ENCODE peak calls at places on chromosome 7, in five cellular contexts. H is uterus, O is stomach, Q is fibroblast of pulmonary artery, C is MM.1S. T is an unnamed sample.

GRCh38 chr7:17142831-17143541 is 155.5 kb upstream of the AHR start:
- DNase-seq in H (no peak), O (no peak), Q (peak; percentile 29), C (no peak), T (no peak)

GRCh38 chr7:4069268-4070095 is 612.6 kb upstream of the FOXK1 start:
- DNase-seq in H (no peak), O (no peak), Q (no peak), C (no peak), T (no peak)

GRCh38 chr7:158327571-158328180 is 259.9 kb downstream of the PTPRN2 start:
- DNase-seq in H (no peak), O (no peak), Q (no peak), C (no peak), T (no peak)

GRCh38 chr7:45885264-45885882 is 2.9 kb upstream of the IGFBP1 start:
- DNase-seq in H (no peak), O (no peak), Q (no peak), C (no peak), T (no peak)

GRCh38 chr7:44441079-44441478 is 49.4 kb downstream of the NUDCD3 start:
- DNase-seq in H (no peak), O (no peak), Q (no peak), C (no peak), T (no peak)

GRCh38 chr7:74479961-74480829 is 26.5 kb downstream of the GTF2IRD1 start:
- DNase-seq in H (peak; percentile 76), O (peak; percentile 86), Q (peak; percentile 85), C (no peak), T (peak; percentile 46)

GRCh38 chr7:55144333-55144954 is 125.6 kb downstream of the EGFR start:
- DNase-seq in H (no peak), O (no peak), Q (no peak), C (no peak), T (no peak)

GRCh38 chr7:107505997-107506682 is 36.3 kb downstream of the GPR22 start:
- DNase-seq in H (no peak), O (peak; percentile 68), Q (peak; percentile 16), C (no peak), T (no peak)

GRCh38 chr7:120675076-120675475 is 182.9 kb downstream of the TSPAN12 start:
- DNase-seq in H (no peak), O (no peak), Q (no peak), C (no peak), T (no peak)

GRCh38 chr7:105296491-105296890 is 92.2 kb downstream of the SRPK2 start:
- DNase-seq in H (no peak), O (no peak), Q (no peak), C (no peak), T (no peak)

GRCh38 chr7:140661124-140661523 is 11.6 kb upstream of the ADCK2 start:
- DNase-seq in H (no peak), O (no peak), Q (no peak), C (no peak), T (no peak)

DNA sequence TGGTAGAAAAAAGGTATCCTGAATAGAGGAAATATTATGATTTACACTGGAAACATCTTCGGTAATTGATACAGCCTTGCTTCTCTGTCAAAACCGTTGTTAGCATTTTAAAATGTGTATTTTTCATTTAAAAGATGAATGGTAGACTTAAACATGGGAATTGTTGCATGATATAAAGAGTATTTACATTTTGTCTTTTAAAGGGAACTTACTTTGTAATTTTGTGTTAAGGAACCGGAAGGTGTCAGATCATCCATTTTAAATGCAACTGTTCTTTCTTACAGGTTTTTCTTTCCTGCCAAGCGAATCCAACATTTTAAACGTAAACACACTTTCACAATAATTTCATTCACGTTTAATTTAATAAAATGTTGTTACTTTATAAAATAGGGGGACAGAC is 1.8 kb upstream of the IGF2BP3 start:
- DNase-seq in H (no peak), O (no peak), Q (no peak), C (no peak), T (no peak)
- H3K4me3 ChIP-seq in H (no peak overlapping the region), O (no peak overlapping the region), Q (peak overlapping the region; percentile 72), C (no peak overlapping the region), T (peak overlapping the region; percentile 7)

DNA sequence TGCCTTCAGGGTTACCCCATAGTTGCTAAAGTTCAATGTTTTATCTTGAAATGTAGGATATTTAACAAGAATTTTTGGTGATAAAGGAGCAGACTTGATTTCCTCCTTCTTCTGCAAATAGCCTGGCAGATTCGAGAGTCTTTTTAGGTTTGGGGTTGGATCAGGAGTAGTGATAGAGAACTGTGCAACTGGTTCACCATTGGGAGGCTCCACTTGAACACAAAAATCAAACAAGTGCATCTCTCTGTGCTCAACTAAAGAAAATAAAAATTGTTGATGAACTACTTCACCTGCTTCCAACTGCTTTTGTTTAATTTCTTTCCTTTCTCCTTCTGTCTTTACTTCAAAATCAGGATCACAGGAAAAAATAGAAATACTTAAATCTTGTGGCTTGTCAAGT is 58.5 kb downstream of the MACC1 start:
- DNase-seq in H (no peak), O (no peak), Q (peak; percentile 68), C (peak; percentile 23), T (no peak)
- TF ChIP-seq CTCF in H (no peak), O (no peak), Q (peak; percentile 53), C (peak; percentile 37), T (no peak)

DNA sequence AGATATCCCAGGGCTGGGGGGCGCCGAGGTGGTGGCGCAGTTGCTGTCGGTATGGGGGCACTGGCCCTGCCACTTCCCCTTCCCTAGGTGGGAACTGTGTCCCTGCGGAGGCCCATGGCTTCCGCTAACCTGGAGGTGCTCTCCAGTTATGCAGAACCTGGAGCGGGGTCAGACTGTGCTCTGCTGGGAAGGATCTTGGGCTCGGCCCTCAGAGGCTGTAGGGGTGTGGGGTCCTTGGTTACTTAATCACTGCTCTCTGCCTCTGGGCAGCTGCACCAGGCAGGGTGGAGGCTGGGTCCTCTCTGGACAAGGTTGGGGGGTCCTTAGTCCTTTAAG is 2.4 kb downstream of the BRI3 start:
- DNase-seq in H (no peak), O (no peak), Q (no peak), C (no peak), T (no peak)
- H3K4me3 ChIP-seq in H (peak overlapping the region; percentile 91), O (peak overlapping the region; percentile 99), Q (peak overlapping the region; percentile 95), C (no peak overlapping the region), T (peak overlapping the region; percentile 83)

GRCh38 chr7:110168010-110168409 is 922.9 kb upstream of the LRRN3 start:
- DNase-seq in H (no peak), O (no peak), Q (no peak), C (no peak), T (no peak)
- TF ChIP-seq CTCF in H (no peak), O (no peak), Q (no peak), C (no peak), T (no peak)

DNA sequence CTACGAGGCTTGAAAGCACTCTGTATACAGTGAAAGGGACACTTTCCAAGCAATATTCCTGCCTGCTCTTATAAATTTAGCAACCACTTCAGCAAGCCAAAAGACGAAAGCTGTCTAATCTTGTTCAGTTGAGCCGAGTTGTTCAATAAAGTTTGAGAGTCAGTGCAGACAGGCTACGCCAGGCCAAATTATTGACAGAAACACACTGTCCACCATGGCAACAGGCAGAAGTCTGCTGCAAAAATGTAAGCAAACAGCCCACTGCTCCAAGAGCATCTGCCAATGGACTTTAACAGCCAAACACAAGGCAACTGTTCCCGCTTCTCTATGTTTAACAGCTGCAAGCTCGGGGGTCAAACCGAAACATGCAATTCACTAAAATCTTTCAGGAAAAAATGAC is 85.7 kb downstream of the GLI3 start:
- DNase-seq in H (no peak), O (no peak), Q (peak; percentile 39), C (no peak), T (no peak)
- H3K4me3 ChIP-seq in H (no peak overlapping the region), O (no peak overlapping the region), Q (no peak overlapping the region), C (no peak overlapping the region), T (no peak overlapping the region)

GRCh38 chr7:118169146-118169545 is 14.8 kb upstream of the LSM8 start:
- DNase-seq in H (no peak), O (no peak), Q (peak; percentile 7), C (no peak), T (no peak)
- TF ChIP-seq CTCF in H (no peak), O (no peak), Q (peak; percentile 10), C (no peak), T (no peak)

T was measured in AG04449.